ENCODE peak calls at places on chromosomes 6 and 20, in five cellular contexts. I is lower lobe of right lung, Y is vagina, C is breast epithelium, H is foreskin keratinocyte. T is an unnamed sample.

GRCh38 chr6:140079328-140079727 is 704.9 kb upstream of the CITED2 start:
- DNase-seq in H (no peak), Y (no peak), I (no peak), C (no peak), T (no peak)

GRCh38 chr6:89368107-89368506 is 15.6 kb upstream of the UBE2J1 start:
- DNase-seq in H (no peak), Y (no peak), I (peak; percentile 53), C (no peak), T (no peak)

GRCh38 chr6:44151348-44152108 is 7.1 kb upstream of the CAPN11 start:
- DNase-seq in Y (no peak), I (peak; percentile 87), H (peak; percentile 20), C (peak; percentile 74), T (no peak)

GRCh38 chr20:23475395-23475794 is 15.5 kb upstream of the CST8 start:
- DNase-seq in H (no peak), C (no peak), I (no peak), Y (no peak), T (no peak)

GRCh38 chr6:16227605-16228004 is 10.8 kb upstream of the GMPR start:
- DNase-seq in I (no peak), C (no peak), Y (no peak), H (no peak), T (no peak)

GRCh38 chr6:22364314-22364713 is 67.5 kb upstream of the PRL start:
- DNase-seq in H (peak; percentile 73), Y (no peak), C (no peak), I (no peak), T (no peak)

GRCh38 chr6:142507065-142507464 is 205.3 kb downstream of the ADGRG6 start:
- DNase-seq in H (no peak), I (no peak), Y (no peak), C (no peak), T (no peak)

GRCh38 chr6:136599324-136600011 is 49.2 kb upstream of the MAP7 start:
- DNase-seq in C (no peak), Y (no peak), I (no peak), H (no peak), T (no peak)

GRCh38 chr20:4666001-4666470 is 55.7 kb upstream of the PRND start:
- DNase-seq in I (no peak), Y (no peak), H (peak; percentile 83), C (no peak), T (no peak)

GRCh38 chr6:24574809-24575208 is 71.2 kb downstream of the KIAA0319 start:
- DNase-seq in Y (no peak), H (peak; percentile 14), C (no peak), I (no peak), T (no peak)

GRCh38 chr6:86516087-86516486 is 421.2 kb upstream of the HTR1E start:
- DNase-seq in H (no peak), C (no peak), I (no peak), Y (no peak), T (no peak)

GRCh38 chr6:75932067-75932466 is 140.4 kb downstream of the IMPG1 start:
- DNase-seq in H (no peak), I (no peak), Y (no peak), C (no peak), T (no peak)

GRCh38 chr20:24899153-24899552 is 49.9 kb upstream of the CST7 start:
- DNase-seq in C (no peak), H (no peak), Y (no peak), I (no peak), T (no peak)

GRCh38 chr6:4803343-4803744 is 27.1 kb downstream of the CDYL start:
- DNase-seq in C (no peak), I (no peak), H (no peak), Y (no peak), T (no peak)

GRCh38 chr20:37081717-37082289 is 14.0 kb downstream of the RBL1 start:
- DNase-seq in H (no peak), I (no peak), Y (no peak), C (no peak), T (no peak)

GRCh38 chr20:62200491-62201172 is 17.8 kb downstream of the MTG2 start:
- DNase-seq in H (no peak), C (no peak), Y (no peak), I (peak; percentile 44), T (no peak)

GRCh38 chr20:51487525-51488279 is 54.8 kb downstream of the NFATC2 start:
- DNase-seq in Y (no peak), H (peak; percentile 86), I (no peak), C (no peak), T (peak; percentile 67)

GRCh38 chr20:4300921-4301320 is 285.6 kb upstream of the RNF24 start:
- DNase-seq in H (no peak), C (no peak), Y (no peak), I (no peak), T (no peak)

GRCh38 chr6:112372213-112372806 is 25.2 kb downstream of the RFPL4B start:
- DNase-seq in C (no peak), Y (no peak), I (no peak), H (no peak), T (peak; percentile 7)

GRCh38 chr20:21812384-21812783 is 106.9 kb downstream of the PAX1 start:
- DNase-seq in I (no peak), H (no peak), Y (no peak), C (no peak), T (no peak)

GRCh38 chr20:57756213-57756612 is 46.4 kb upstream of the PMEPA1 start:
- DNase-seq in H (no peak), C (no peak), Y (no peak), I (no peak), T (no peak)

GRCh38 chr6:126307859-126308258 is 32.1 kb upstream of the CENPW start:
- DNase-seq in C (no peak), Y (no peak), I (peak; percentile 15), H (peak; percentile 43), T (peak; percentile 23)

GRCh38 chr6:32973934-32974333 is 5.5 kb downstream of the BRD2 start:
- DNase-seq in C (no peak), I (no peak), H (no peak), Y (no peak), T (no peak)

GRCh38 chr20:46357030-46357514 is 48.8 kb upstream of the CDH22 start:
- DNase-seq in H (no peak), C (no peak), Y (no peak), I (no peak), T (no peak)

GRCh38 chr6:26020983-26021349 is 58.4 kb downstream of the TRIM38 start:
- DNase-seq in C (peak; percentile 70), H (no peak), I (peak; percentile 76), Y (no peak), T (no peak)

GRCh38 chr20:43726811-43727338 is at the start of gene GTSF1L:
- DNase-seq in H (no peak), Y (no peak), C (no peak), I (no peak), T (no peak)

GRCh38 chr20:43726333-43726732 is 469 bp downstream of the GTSF1L start:
- DNase-seq in C (no peak), H (no peak), I (no peak), Y (no peak), T (no peak)

GRCh38 chr20:43725666-43726065 is 1.1 kb downstream of the GTSF1L start:
- DNase-seq in C (no peak), Y (no peak), I (no peak), H (no peak), T (no peak)

GRCh38 chr20:43728686-43729255 is 2.0 kb upstream of the GTSF1L start:
- DNase-seq in C (no peak), I (no peak), H (no peak), Y (no peak), T (no peak)

DNA sequence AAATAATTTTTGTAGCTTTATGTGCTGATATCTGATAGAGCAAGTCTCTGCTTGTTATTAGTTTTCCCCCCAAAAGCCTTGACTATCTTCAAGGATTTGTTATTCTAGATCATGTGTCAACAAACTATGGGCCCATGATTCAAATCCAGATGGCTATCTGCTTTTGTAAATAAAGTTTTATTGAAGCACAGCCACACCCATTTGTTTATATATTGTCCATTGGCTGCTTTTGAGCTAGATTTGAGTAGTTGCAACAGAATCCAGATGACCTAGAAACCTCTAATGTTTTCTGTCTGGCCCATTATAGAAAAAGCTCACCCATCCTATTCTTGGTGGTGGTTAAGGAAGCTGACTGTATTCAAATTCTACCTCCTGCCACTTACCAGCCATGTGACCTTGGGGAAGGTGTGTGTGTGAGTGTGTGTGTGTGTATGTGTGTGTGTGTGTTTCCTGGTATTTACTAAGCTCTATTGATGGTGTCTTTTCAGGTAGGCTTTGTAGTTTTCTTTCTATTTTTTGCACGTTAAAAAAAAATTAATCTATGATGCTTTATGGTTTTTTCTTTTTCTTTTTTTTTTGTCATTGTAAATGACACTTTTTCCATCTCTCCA is 1.3 kb upstream of the GTSF1L start:
- DNase-seq in C (no peak), I (no peak), H (no peak), Y (no peak), T (no peak)
- H3K27ac ChIP-seq in C (no peak overlapping the region), I (no peak overlapping the region), H (no peak overlapping the region), Y (no peak overlapping the region), T (no peak overlapping the region)

GRCh38 chr20:34953960-34954359 is 1.6 kb downstream of the GSS start:
- DNase-seq in I (no peak), Y (no peak), C (no peak), H (no peak), T (no peak)

GRCh38 chr20:34956751-34957472 is 1.2 kb downstream of the MYH7B start:
- DNase-seq in H (no peak), I (no peak), Y (no peak), C (no peak), T (no peak)

GRCh38 chr20:34955232-34956040 is at the start of the genes GSS and MYH7B:
- DNase-seq in I (peak; percentile 98), H (peak; percentile 79), C (peak; percentile 97), Y (peak; percentile 98), T (peak; percentile 91)

GRCh38 chr20:34954905-34955231 is 738 bp downstream of the GSS start:
- DNase-seq in I (no peak), C (no peak), H (no peak), Y (no peak), T (no peak)

GRCh38 chr20:34956041-34956458 is 382 bp downstream of the MYH7B start:
- DNase-seq in I (no peak), H (no peak), Y (no peak), C (no peak), T (no peak)
- H3K27me3 ChIP-seq in I (no peaks in the 10 kb centered on the region), H (no peaks in the 10 kb centered on the region), Y (no peaks in the 10 kb centered on the region), C (no peaks in the 10 kb centered on the region), T (no peaks in the 10 kb centered on the region)

DNA sequence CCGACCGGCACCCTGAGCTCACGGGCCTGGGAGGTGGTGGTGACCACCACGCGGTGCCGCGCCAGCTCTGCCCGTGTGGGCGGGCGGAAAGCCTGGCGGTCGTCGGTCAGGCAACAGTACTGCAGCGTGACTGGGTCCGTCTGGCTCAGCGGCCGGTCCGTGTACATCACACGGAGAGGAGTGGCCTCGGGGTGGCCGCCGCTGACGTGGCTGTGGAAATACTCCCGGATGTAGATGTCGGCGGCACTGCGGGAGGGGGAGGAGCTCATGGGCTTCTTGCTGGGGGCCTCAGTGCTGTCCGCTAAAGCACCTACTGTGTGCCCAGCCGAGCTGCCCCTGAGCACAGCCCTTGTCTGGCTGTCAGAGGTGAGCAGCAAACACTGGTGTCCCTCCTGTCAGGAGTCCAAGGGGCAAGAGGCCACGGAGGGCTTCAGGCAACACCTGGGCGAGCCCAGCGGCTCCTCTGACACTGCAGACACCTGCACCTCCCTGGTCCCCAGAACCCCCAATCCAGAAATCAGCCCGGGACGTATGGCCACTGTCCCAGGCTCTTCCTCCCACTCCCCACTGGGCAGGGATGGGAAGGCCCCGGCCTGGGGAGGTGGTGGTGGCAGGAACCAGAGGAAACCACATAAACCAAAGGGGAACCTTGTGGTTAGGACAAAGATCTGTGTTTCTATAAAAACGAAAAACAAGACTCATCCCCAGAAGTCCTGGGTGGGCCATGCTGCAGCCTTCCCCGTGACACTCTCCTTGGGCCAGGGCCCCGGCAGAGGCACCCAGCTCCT is 6.5 kb downstream of the HELZ2 start:
- DNase-seq in C (no peak), H (no peak), I (peak; percentile 86), Y (no peak), T (no peak)
- TF ChIP-seq CTCF in C (no peak), H (no peak), I (no peak), Y (no peak), T (no peak)

GRCh38 chr6:54896302-54896701 is 49.7 kb downstream of the FAM83B start:
- DNase-seq in Y (no peak), H (no peak), C (no peak), I (no peak), T (no peak)
- H3K27ac ChIP-seq in Y (no peak overlapping the region), H (peak overlapping the region; percentile 14), C (no peak overlapping the region), I (no peak overlapping the region), T (no peak overlapping the region)